ENCODE peak calls at places on chromosomes 12 and 14, in seven cellular contexts. R, B, I, C, H, S and L are unnamed samples.

GRCh38 chr14:81138429-81138828 is 82.3 kb downstream of the GTF2A1 start:
- DNase-seq in S (no peak), H (no peak), B (no peak), R (no peak), C (no peak), I (no peak), L (no peak)

GRCh38 chr12:2691001-2691339 is 103.8 kb upstream of the FKBP4 start:
- DNase-seq in B (peak; percentile 47), C (no peak), I (peak; percentile 68), H (peak; percentile 56), S (no peak), R (peak; percentile 80), L (peak; percentile 38)

GRCh38 chr14:106564058-106564643 is 1037.8 kb downstream of the TMEM121 start:
- DNase-seq in H (peak; percentile 51), R (peak; percentile 79), C (peak; percentile 36), B (peak; percentile 38), I (peak; percentile 75), S (no peak), L (peak; percentile 54)

GRCh38 chr12:2212971-2213869 is 160.4 kb downstream of the CACNA1C start:
- DNase-seq in B (peak; percentile 38), R (no peak), H (no peak), C (no peak), S (no peak), I (no peak), L (no peak)

GRCh38 chr12:66144796-66145754 is 14.5 kb upstream of the LLPH start:
- DNase-seq in R (no peak), H (peak; percentile 70), S (peak; percentile 54), B (peak; percentile 83), C (peak; percentile 82), I (no peak), L (no peak)

GRCh38 chr14:91614187-91614586 is 104.1 kb upstream of the PPP4R3A start:
- DNase-seq in B (no peak), C (no peak), S (no peak), R (no peak), I (no peak), H (peak; percentile 45), L (no peak)

GRCh38 chr12:2341871-2342270 is 289.1 kb downstream of the CACNA1C start:
- DNase-seq in C (peak; percentile 20), S (no peak), H (peak; percentile 66), B (no peak), I (no peak), R (no peak), L (no peak)

GRCh38 chr14:105257464-105257863 is 9.1 kb downstream of the BTBD6 start:
- DNase-seq in R (no peak), S (no peak), I (no peak), C (no peak), H (no peak), B (no peak), L (no peak)

GRCh38 chr12:59036973-59037807 is 116.9 kb upstream of the LRIG3 start:
- DNase-seq in I (no peak), C (no peak), S (no peak), H (peak; percentile 41), B (no peak), R (no peak), L (no peak)

GRCh38 chr12:132474237-132474741 is 15.7 kb upstream of the FBRSL1 start:
- DNase-seq in C (no peak), S (no peak), I (peak; percentile 25), H (no peak), B (no peak), R (peak; percentile 58), L (no peak)

GRCh38 chr12:80313184-80313583 is 130.9 kb upstream of the PTPRQ start:
- DNase-seq in H (no peak), S (no peak), I (no peak), R (no peak), C (no peak), B (no peak), L (no peak)

GRCh38 chr12:94863286-94863685 is 140.2 kb downstream of the NDUFA12 start:
- DNase-seq in R (no peak), C (no peak), H (no peak), B (no peak), S (no peak), I (no peak), L (no peak)

GRCh38 chr12:124673881-124674617 is 106.6 kb upstream of the NCOR2 start:
- DNase-seq in C (no peak), H (no peak), B (no peak), S (no peak), I (no peak), R (no peak), L (no peak)